ENCODE peak calls at places on chromosome 1, in eight cellular contexts. W is GM13976; Q is cardiac fibroblast; J is naive thymus-derived CD8-positive, alpha-beta T cell; T is AG08395; G is AG09309; F is activated CD8-positive, alpha-beta memory T cell treated with anti-CD3 and anti-CD28 coated beads for 24 hours; U is caudate nucleus. X is an unnamed sample.

GRCh38 chr1:161427733-161428516 is 60.2 kb upstream of the CFAP126 start:
- DNase-seq in W (peak), Q (peak), J (peak), T (peak), G (no peak), F (peak), U (no peak), X (no peak)

GRCh38 chr1:6802454-6802853 is 17.2 kb downstream of the CAMTA1 start:
- DNase-seq in W (no peak), Q (no peak), J (no peak), T (no peak), G (no peak), F (no peak), U (no peak), X (no peak)

GRCh38 chr1:66246371-66247262 is 287.3 kb upstream of the SGIP1 start:
- DNase-seq in W (no peak), Q (peak), J (no peak), T (no peak), G (no peak), F (no peak), U (no peak), X (no peak)

GRCh38 chr1:168079761-168080160 is 57.0 kb downstream of the GPR161 start:
- DNase-seq in W (no peak), Q (no peak), J (no peak), T (peak), G (no peak), F (no peak), U (no peak), X (no peak)

GRCh38 chr1:206935491-206936067 is 10.7 kb downstream of the PIGR start:
- DNase-seq in W (peak), Q (peak), J (no peak), T (no peak), G (no peak), F (no peak), U (no peak), X (no peak)

GRCh38 chr1:209398330-209398991 is 185.1 kb upstream of the CAMK1G start:
- DNase-seq in W (no peak), Q (peak), J (no peak), T (peak), G (peak), F (no peak), U (no peak), X (no peak)

GRCh38 chr1:59083946-59084865 is 212.7 kb upstream of the FGGY start:
- DNase-seq in W (no peak), Q (peak), J (no peak), T (no peak), G (no peak), F (peak), U (no peak), X (no peak)

GRCh38 chr1:44826375-44827196 is 16.5 kb downstream of the PTCH2 start:
- DNase-seq in W (no peak), Q (peak), J (no peak), T (no peak), G (no peak), F (no peak), U (no peak), X (no peak)

GRCh38 chr1:115225993-115226700 is 111.9 kb downstream of the NGF start:
- DNase-seq in W (no peak), Q (no peak), J (no peak), T (no peak), G (no peak), F (no peak), U (no peak), X (no peak)

GRCh38 chr1:23169727-23170335 is 1.2 kb upstream of the LUZP1 start:
- DNase-seq in W (peak), Q (peak), J (peak), T (peak), G (peak), F (no peak), U (no peak), X (no peak)

GRCh38 chr1:205369621-205370230 is 13.0 kb upstream of the KLHDC8A start:
- DNase-seq in W (no peak), Q (no peak), J (no peak), T (no peak), G (no peak), F (no peak), U (no peak), X (no peak)

GRCh38 chr1:115757866-115758265 is 10.6 kb downstream of the CASQ2 start:
- DNase-seq in W (no peak), Q (no peak), J (no peak), T (no peak), G (no peak), F (no peak), U (no peak), X (no peak)

GRCh38 chr1:206794294-206794908 is 22.1 kb upstream of the IL10 start:
- DNase-seq in W (no peak), Q (no peak), J (no peak), T (no peak), G (no peak), F (no peak), U (no peak), X (no peak)

GRCh38 chr1:40635763-40636500 is 29.6 kb downstream of the RIMS3 start:
- DNase-seq in W (no peak), Q (no peak), J (no peak), T (no peak), G (no peak), F (no peak), U (no peak), X (no peak)

GRCh38 chr1:150012611-150013010 is 2.1 kb upstream of the OTUD7B start:
- DNase-seq in W (no peak), Q (no peak), J (no peak), T (no peak), G (no peak), F (no peak), U (peak), X (no peak)

GRCh38 chr1:224503161-224504118 is 68.8 kb upstream of the WDR26 start:
- DNase-seq in W (peak), Q (peak), J (no peak), T (peak), G (peak), F (no peak), U (peak), X (peak)

GRCh38 chr1:101108123-101108522 is 82.5 kb upstream of the DPH5 start:
- DNase-seq in W (no peak), Q (no peak), J (no peak), T (no peak), G (no peak), F (no peak), U (no peak), X (no peak)

GRCh38 chr1:238710697-238711096 is 675.7 kb upstream of the CHRM3 start:
- DNase-seq in W (no peak), Q (peak), J (no peak), T (no peak), G (no peak), F (no peak), U (no peak), X (no peak)

GRCh38 chr1:64745181-64745985 is 508 bp downstream of the RAVER2 start:
- DNase-seq in W (peak), Q (peak), J (peak), T (peak), G (no peak), F (peak), U (no peak), X (no peak)

GRCh38 chr1:25117233-25117823 is 115.0 kb downstream of the SYF2 start:
- DNase-seq in W (no peak), Q (no peak), J (no peak), T (no peak), G (no peak), F (no peak), U (no peak), X (no peak)

X was measured in vagina.